ENCODE peak calls at places on chromosomes 13 and 19, in four cellular contexts. One of them, this sample, is unnamed.

GRCh38 chr13:102291587-102292218 is 110.1 kb downstream of the FGF14 start:
- DNase-seq in colonic mucosa: no peak
- DNase-seq in neural progenitor cell: no peak
- DNase-seq in CD8-positive, alpha-beta T cell: no peak
- DNase-seq in this sample: no peak

GRCh38 chr19:19628499-19629134 is 597 bp upstream of the LPAR2 start:
- DNase-seq in colonic mucosa: peak; percentile 52
- DNase-seq in neural progenitor cell: peak; percentile 95
- DNase-seq in CD8-positive, alpha-beta T cell: no peak
- DNase-seq in this sample: peak; percentile 72

GRCh38 chr13:93169980-93170379 is 56.6 kb upstream of the GPC6 start:
- DNase-seq in colonic mucosa: no peak
- DNase-seq in neural progenitor cell: no peak
- DNase-seq in CD8-positive, alpha-beta T cell: no peak
- DNase-seq in this sample: no peak

GRCh38 chr19:7916137-7916907 is 1.7 kb downstream of the TGFBR3L start:
- DNase-seq in colonic mucosa: no peak
- DNase-seq in neural progenitor cell: peak; percentile 74
- DNase-seq in CD8-positive, alpha-beta T cell: no peak
- DNase-seq in this sample: peak; percentile 67

GRCh38 chr19:35751839-35752745 is 3.7 kb downstream of the LIN37 start:
- DNase-seq in colonic mucosa: no peak
- DNase-seq in neural progenitor cell: no peak
- DNase-seq in CD8-positive, alpha-beta T cell: no peak
- DNase-seq in this sample: no peak

GRCh38 chr13:98706446-98707110 is 45.9 kb downstream of the SLC15A1 start:
- DNase-seq in colonic mucosa: no peak
- DNase-seq in neural progenitor cell: no peak
- DNase-seq in CD8-positive, alpha-beta T cell: no peak
- DNase-seq in this sample: no peak

GRCh38 chr13:101785858-101786257 is 333.4 kb downstream of the ITGBL1 start:
- DNase-seq in colonic mucosa: no peak
- DNase-seq in neural progenitor cell: peak; percentile 64
- DNase-seq in CD8-positive, alpha-beta T cell: no peak
- DNase-seq in this sample: no peak

GRCh38 chr13:98155475-98156111 is 12.7 kb downstream of the FARP1 start:
- DNase-seq in colonic mucosa: no peak
- DNase-seq in neural progenitor cell: no peak
- DNase-seq in CD8-positive, alpha-beta T cell: no peak
- DNase-seq in this sample: no peak

DNA sequence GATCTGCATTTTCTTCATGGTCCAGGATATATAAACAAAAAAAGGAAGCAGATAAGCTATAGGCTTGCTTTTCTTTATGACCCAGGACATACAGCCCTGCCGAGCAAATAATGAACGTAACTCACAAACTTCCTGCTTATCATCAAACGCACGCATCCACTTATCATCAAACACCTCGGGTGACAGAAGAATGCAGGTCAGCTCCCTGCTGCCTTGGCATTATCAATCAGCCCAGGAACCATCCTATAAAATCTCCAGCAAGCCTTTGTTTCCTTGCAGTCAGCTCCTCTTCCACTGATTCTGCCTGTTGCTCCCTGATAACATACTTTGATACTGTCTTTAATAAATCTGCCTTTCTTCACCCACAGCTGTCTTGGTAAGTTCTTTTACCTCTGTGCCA is 5.3 kb upstream of the ZNF583 start:
- DNase-seq in colonic mucosa: no peak
- DNase-seq in neural progenitor cell: no peak
- DNase-seq in CD8-positive, alpha-beta T cell: no peak
- DNase-seq in this sample: no peak
- H3K9me3 ChIP-seq in colonic mucosa: no peaks in the 10 kb centered on the region
- H3K9me3 ChIP-seq in neural progenitor cell: no peaks in the 10 kb centered on the region
- H3K9me3 ChIP-seq in CD8-positive, alpha-beta T cell: peaks cover 29% of the 10 kb centered on the region
- H3K9me3 ChIP-seq in this sample: peaks cover 40% of the 10 kb centered on the region

GRCh38 chr19:38036707-38037106 is 129.7 kb downstream of the SIPA1L3 start:
- DNase-seq in colonic mucosa: no peak
- DNase-seq in neural progenitor cell: no peak
- DNase-seq in CD8-positive, alpha-beta T cell: no peak
- DNase-seq in this sample: no peak
- H3K27ac ChIP-seq in colonic mucosa: no peak overlapping the region
- H3K27ac ChIP-seq in neural progenitor cell: peak overlapping the region; percentile 46
- H3K27ac ChIP-seq in CD8-positive, alpha-beta T cell: no peak overlapping the region
- H3K27ac ChIP-seq in this sample: no peak overlapping the region

DNA sequence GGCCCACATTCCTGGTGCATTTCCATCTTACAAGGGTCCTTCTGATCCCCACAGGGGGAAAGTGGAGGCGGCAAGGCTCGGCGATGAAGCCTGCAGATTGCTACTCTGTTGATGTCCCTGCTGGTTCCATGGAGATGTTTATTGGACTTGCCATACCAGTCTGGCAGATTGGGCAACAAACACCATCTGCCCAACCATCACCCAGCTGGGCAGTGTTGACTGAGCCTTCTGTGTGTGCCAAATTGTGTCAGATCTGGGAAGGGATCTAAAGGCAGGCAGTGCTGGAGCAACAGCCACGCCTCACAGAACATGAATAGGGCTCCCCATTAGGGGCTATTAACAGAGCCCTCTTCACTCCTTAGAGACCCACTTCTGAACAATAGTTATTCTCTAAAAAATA is 35.0 kb downstream of the FLT1 start:
- DNase-seq in colonic mucosa: no peak
- DNase-seq in neural progenitor cell: no peak
- DNase-seq in CD8-positive, alpha-beta T cell: no peak
- DNase-seq in this sample: no peak
- H3K9me3 ChIP-seq in colonic mucosa: no peaks in the 10 kb centered on the region
- H3K9me3 ChIP-seq in neural progenitor cell: no peaks in the 10 kb centered on the region
- H3K9me3 ChIP-seq in CD8-positive, alpha-beta T cell: no peaks in the 10 kb centered on the region
- H3K9me3 ChIP-seq in this sample: no peaks in the 10 kb centered on the region

GRCh38 chr19:46661735-46662592 is 982 bp upstream of the DACT3 start:
- DNase-seq in colonic mucosa: peak; percentile 81
- DNase-seq in neural progenitor cell: peak; percentile 94
- DNase-seq in CD8-positive, alpha-beta T cell: peak; percentile 59
- DNase-seq in this sample: peak; percentile 85

GRCh38 chr19:46661020-46661731 is at the start of gene DACT3:
- DNase-seq in colonic mucosa: peak; percentile 100
- DNase-seq in neural progenitor cell: peak; percentile 100
- DNase-seq in CD8-positive, alpha-beta T cell: peak; percentile 99
- DNase-seq in this sample: peak; percentile 100

GRCh38 chr19:46659151-46660007 is 1.6 kb downstream of the DACT3 start:
- DNase-seq in colonic mucosa: peak; percentile 38
- DNase-seq in neural progenitor cell: peak; percentile 77
- DNase-seq in CD8-positive, alpha-beta T cell: no peak
- DNase-seq in this sample: peak; percentile 51

GRCh38 chr19:46660008-46660517 is 919 bp downstream of the DACT3 start:
- DNase-seq in colonic mucosa: no peak
- DNase-seq in neural progenitor cell: peak; percentile 71
- DNase-seq in CD8-positive, alpha-beta T cell: no peak
- DNase-seq in this sample: no peak

DNA sequence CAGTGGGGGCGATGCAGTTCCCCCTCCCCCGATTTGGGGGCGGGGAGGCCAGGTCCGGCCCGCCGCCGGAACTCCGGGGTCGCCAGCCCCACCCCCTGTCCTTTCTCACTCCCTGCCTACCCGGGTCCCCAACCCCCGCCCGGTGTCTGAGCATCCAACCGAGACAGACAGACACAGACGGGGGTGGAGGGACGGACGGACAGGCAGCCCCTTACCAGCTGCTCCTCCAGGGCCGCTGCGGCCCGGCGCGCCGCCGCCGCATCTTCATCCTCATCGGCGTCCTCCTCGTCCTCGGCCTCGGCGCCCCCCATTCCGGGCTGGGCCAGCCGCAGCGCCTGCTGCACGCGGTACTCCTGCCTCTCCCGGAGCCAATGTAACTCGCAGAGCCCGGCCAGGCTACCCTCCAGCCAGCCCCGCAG is 372 bp downstream of the DACT3 start:
- DNase-seq in colonic mucosa: peak; percentile 42
- DNase-seq in neural progenitor cell: peak; percentile 55
- DNase-seq in CD8-positive, alpha-beta T cell: no peak
- DNase-seq in this sample: no peak
- H3K27ac ChIP-seq in colonic mucosa: peak overlapping the region; percentile 51
- H3K27ac ChIP-seq in neural progenitor cell: no peak overlapping the region
- H3K27ac ChIP-seq in CD8-positive, alpha-beta T cell: no peak overlapping the region
- H3K27ac ChIP-seq in this sample: peak overlapping the region; percentile 43

DNA sequence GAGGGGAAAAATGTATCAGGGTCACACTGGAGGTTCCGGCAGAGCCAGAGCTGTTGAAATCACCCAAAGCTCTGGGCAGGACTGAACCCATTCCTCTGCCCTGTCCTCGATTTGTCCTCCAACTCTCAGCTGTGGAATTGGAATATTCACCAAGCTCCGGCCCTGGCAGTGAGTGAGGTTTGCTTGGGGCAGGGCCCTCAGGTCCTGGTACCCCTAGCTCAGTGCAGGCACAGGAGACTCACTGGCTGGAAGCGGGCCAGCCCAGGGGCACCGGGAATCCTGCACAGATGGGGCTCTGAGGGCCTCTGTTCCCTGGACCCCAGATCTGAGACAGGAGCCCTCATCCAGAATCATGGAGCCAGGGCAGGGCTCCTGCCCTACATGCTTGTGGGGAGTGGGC is 1322.3 kb downstream of the UQCRFS1 start:
- DNase-seq in colonic mucosa: no peak
- DNase-seq in neural progenitor cell: no peak
- DNase-seq in CD8-positive, alpha-beta T cell: no peak
- DNase-seq in this sample: no peak
- H3K9me3 ChIP-seq in colonic mucosa: no peaks in the 10 kb centered on the region
- H3K9me3 ChIP-seq in neural progenitor cell: no peaks in the 10 kb centered on the region
- H3K9me3 ChIP-seq in CD8-positive, alpha-beta T cell: peaks cover 4% of the 10 kb centered on the region
- H3K9me3 ChIP-seq in this sample: no peaks in the 10 kb centered on the region

GRCh38 chr19:34493038-34493648 is 11.6 kb downstream of the WTIP start:
- DNase-seq in colonic mucosa: no peak
- DNase-seq in neural progenitor cell: no peak
- DNase-seq in CD8-positive, alpha-beta T cell: no peak
- DNase-seq in this sample: no peak

GRCh38 chr19:34490141-34490766 is 8.7 kb downstream of the WTIP start:
- DNase-seq in colonic mucosa: no peak
- DNase-seq in neural progenitor cell: no peak
- DNase-seq in CD8-positive, alpha-beta T cell: no peak
- DNase-seq in this sample: no peak

GRCh38 chr19:34485831-34486230 is 4.3 kb downstream of the WTIP start:
- DNase-seq in colonic mucosa: no peak
- DNase-seq in neural progenitor cell: no peak
- DNase-seq in CD8-positive, alpha-beta T cell: no peak
- DNase-seq in this sample: no peak

GRCh38 chr19:34487651-34488051 is 6.1 kb downstream of the WTIP start:
- DNase-seq in colonic mucosa: no peak
- DNase-seq in neural progenitor cell: no peak
- DNase-seq in CD8-positive, alpha-beta T cell: no peak
- DNase-seq in this sample: no peak

GRCh38 chr19:34489175-34489574 is 7.6 kb downstream of the WTIP start:
- DNase-seq in colonic mucosa: no peak
- DNase-seq in neural progenitor cell: no peak
- DNase-seq in CD8-positive, alpha-beta T cell: no peak
- DNase-seq in this sample: no peak
- H3K27ac ChIP-seq in colonic mucosa: no peak overlapping the region
- H3K27ac ChIP-seq in neural progenitor cell: no peak overlapping the region
- H3K27ac ChIP-seq in CD8-positive, alpha-beta T cell: no peak overlapping the region
- H3K27ac ChIP-seq in this sample: no peak overlapping the region

GRCh38 chr19:15775249-15775648 is 12.2 kb upstream of the OR10H5 start:
- DNase-seq in colonic mucosa: no peak
- DNase-seq in neural progenitor cell: no peak
- DNase-seq in CD8-positive, alpha-beta T cell: no peak
- DNase-seq in this sample: no peak

GRCh38 chr19:15769586-15769985 is 17.9 kb upstream of the OR10H5 start:
- DNase-seq in colonic mucosa: no peak
- DNase-seq in neural progenitor cell: no peak
- DNase-seq in CD8-positive, alpha-beta T cell: no peak
- DNase-seq in this sample: no peak
- H3K9me3 ChIP-seq in colonic mucosa: no peaks in the 10 kb centered on the region
- H3K9me3 ChIP-seq in neural progenitor cell: peaks cover 19% of the 10 kb centered on the region
- H3K9me3 ChIP-seq in CD8-positive, alpha-beta T cell: no peaks in the 10 kb centered on the region
- H3K9me3 ChIP-seq in this sample: no peaks in the 10 kb centered on the region

DNA sequence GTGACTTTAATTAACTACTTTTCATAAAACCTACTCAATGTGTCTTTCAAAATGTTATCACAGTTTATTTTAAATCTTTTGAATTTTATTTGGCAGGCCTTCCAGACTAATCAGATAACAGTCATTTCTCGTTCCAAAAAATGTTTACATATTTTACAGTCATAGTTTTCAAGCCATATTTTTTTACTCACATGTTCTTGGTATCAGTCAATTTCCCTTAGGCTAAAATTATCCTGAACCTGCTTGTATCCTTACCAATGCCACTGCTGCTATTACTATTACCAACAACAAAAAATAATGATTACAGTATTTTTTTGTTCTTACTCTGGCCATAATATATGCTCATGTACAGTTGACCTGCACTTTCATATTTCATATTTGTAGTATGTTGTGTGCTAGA is 1783.6 kb downstream of the SLITRK5 start:
- DNase-seq in colonic mucosa: no peak
- DNase-seq in neural progenitor cell: no peak
- DNase-seq in CD8-positive, alpha-beta T cell: no peak
- DNase-seq in this sample: no peak
- H3K27ac ChIP-seq in colonic mucosa: no peak overlapping the region
- H3K27ac ChIP-seq in neural progenitor cell: no peak overlapping the region
- H3K27ac ChIP-seq in CD8-positive, alpha-beta T cell: no peak overlapping the region
- H3K27ac ChIP-seq in this sample: no peak overlapping the region

DNA sequence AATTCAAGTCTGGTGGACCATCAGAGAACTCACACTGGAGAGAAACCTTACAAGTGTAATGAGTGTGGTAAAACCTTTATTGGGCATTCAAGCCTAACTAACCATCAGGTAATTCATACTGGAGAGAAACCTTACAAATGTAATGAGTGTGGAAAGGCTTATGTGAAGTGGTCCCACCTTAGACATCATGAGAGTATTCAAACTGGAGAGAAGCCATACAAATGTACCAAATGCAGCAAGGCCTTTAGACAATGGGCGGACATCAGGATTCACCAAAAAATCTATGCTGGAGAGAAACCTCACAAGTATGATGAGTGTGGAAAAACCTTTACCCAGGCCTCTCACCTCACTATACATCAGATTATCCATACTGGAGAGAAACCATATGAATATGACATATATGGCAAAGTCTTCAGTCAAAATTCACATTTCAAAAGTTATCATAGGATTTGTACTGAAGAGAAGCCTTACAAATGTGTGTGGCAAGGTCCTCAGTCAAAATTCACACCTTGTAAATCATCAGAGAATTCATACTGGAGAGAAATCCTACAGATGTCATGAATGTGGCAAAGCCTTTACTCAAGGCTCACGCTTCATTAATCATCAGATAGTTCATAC is 19.7 kb upstream of the ZNF665 start:
- DNase-seq in colonic mucosa: no peak
- DNase-seq in neural progenitor cell: no peak
- DNase-seq in CD8-positive, alpha-beta T cell: no peak
- DNase-seq in this sample: no peak
- H3K9me3 ChIP-seq in colonic mucosa: peaks cover 25% of the 10 kb centered on the region
- H3K9me3 ChIP-seq in neural progenitor cell: peaks cover 39% of the 10 kb centered on the region
- H3K9me3 ChIP-seq in CD8-positive, alpha-beta T cell: peaks cover 63% of the 10 kb centered on the region
- H3K9me3 ChIP-seq in this sample: peaks cover 100% of the 10 kb centered on the region